ENCODE peak calls at places on chromosomes 3 and 15, in five cellular contexts. J is psoas muscle, R is left ventricle myocardium inferior, Q is B cell, C is ovary. N is an unnamed sample.

GRCh38 chr3:108972482-108972881 is 18.8 kb upstream of the GUCA1C start:
- DNase-seq in J (no peak), R (no peak), Q (no peak), C (no peak), N (no peak)

GRCh38 chr3:17258823-17259436 is 374.2 kb downstream of the PLCL2 start:
- DNase-seq in J (no peak), R (no peak), Q (no peak), C (no peak), N (peak)

GRCh38 chr15:93047621-93048425 is 41.2 kb downstream of the RGMA start:
- DNase-seq in J (no peak), R (no peak), Q (no peak), C (no peak), N (no peak)

GRCh38 chr3:197742795-197743194 is 6.1 kb upstream of the RUBCN start:
- DNase-seq in J (no peak), R (no peak), Q (no peak), C (no peak), N (no peak)

GRCh38 chr3:130933801-130934345 is 40.0 kb downstream of the ATP2C1 start:
- DNase-seq in J (no peak), R (no peak), Q (no peak), C (no peak), N (no peak)

GRCh38 chr15:89784686-89784960 is 8.5 kb downstream of the MESP2 start:
- DNase-seq in J (no peak), R (no peak), Q (no peak), C (no peak), N (no peak)

GRCh38 chr3:152496716-152497115 is 228.0 kb downstream of the MBNL1 start:
- DNase-seq in J (no peak), R (no peak), Q (no peak), C (no peak), N (no peak)

GRCh38 chr3:119305271-119305670 is 11.1 kb downstream of the ARHGAP31 start:
- DNase-seq in J (no peak), R (no peak), Q (no peak), C (no peak), N (no peak)

GRCh38 chr15:25242166-25242879 is 196.5 kb downstream of the UBE3A start:
- DNase-seq in J (peak), R (peak), Q (peak), C (peak), N (no peak)

GRCh38 chr3:111807826-111808225 is 51.2 kb upstream of the PHLDB2 start:
- DNase-seq in J (no peak), R (no peak), Q (no peak), C (no peak), N (no peak)

GRCh38 chr3:113167929-113168771 is 43.2 kb upstream of the BOC start:
- DNase-seq in J (peak), R (no peak), Q (no peak), C (peak), N (peak)

GRCh38 chr15:88980498-88980897 is 67.3 kb upstream of the MFGE8 start:
- DNase-seq in J (no peak), R (no peak), Q (no peak), C (no peak), N (no peak)

GRCh38 chr3:44903751-44904150 is 29.3 kb downstream of the TGM4 start:
- DNase-seq in J (no peak), R (no peak), Q (no peak), C (no peak), N (no peak)

GRCh38 chr3:11600501-11601282 is 43.0 kb downstream of the VGLL4 start:
- DNase-seq in J (peak), R (peak), Q (no peak), C (peak), N (peak)

GRCh38 chr15:80856400-80856799 is 77.2 kb downstream of the CEMIP start:
- DNase-seq in J (no peak), R (no peak), Q (no peak), C (no peak), N (no peak)
- TF ChIP-seq CTCF in J (no peak), R (no peak), Q (peak), C (peak), N (peak)

GRCh38 chr3:78978037-78978436 is 789.8 kb downstream of the ROBO1 start:
- DNase-seq in J (no peak), R (no peak), Q (no peak), C (no peak), N (no peak)
- TF ChIP-seq CTCF in J (peak), R (peak), Q (no peak), C (no peak), N (no peak)

DNA sequence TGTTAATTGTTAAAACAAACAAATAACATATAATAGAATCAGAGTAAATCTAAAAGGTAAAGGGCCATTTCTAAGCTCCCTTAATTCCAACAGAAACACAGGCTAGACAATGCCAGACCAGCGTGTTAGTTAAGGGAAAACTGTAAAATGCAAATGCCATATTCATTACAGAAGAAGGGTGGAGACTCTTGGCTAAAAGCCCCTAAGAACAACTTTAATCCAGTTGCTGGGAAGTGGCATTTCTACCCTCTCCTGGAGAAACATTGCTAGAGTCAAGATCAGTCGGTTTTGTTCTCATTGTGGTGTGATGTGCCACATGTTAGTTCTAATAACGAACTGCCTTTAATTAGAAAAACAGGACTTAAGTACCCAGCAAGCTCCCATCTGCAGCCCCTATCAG is 1134.9 kb downstream of the ROBO1 start:
- DNase-seq in J (no peak), R (no peak), Q (no peak), C (no peak), N (no peak)
- TF ChIP-seq CTCF in J (no peak), R (no peak), Q (no peak), C (no peak), N (no peak)

DNA sequence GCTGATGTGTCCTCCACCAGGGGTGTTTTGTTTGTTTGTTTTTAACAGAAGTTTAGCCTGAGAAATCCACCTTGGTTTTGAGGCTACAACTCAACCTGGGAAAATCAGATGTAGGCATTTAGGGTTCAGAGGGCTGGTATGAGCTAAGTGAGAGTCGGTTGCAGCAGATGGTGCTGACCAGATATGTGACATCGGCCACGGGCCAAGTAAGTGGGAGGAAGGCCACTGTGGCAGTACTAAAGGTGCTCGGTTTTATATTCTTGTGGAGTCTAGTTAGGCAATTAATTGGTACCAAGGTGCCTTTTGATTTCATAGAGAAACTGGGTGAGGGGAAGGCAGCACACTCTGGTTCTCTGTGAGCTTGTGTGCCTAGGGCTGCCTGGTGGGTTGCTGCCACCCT is 10.5 kb downstream of the MTMR14 start:
- DNase-seq in J (no peak), R (no peak), Q (no peak), C (no peak), N (no peak)
- TF ChIP-seq CTCF in J (no peak), R (no peak), Q (no peak), C (no peak), N (no peak)